ENCODE peak calls at places on chromosomes 5 and 9, in five cellular contexts. M is HCT116, V is K562, I is H1, D is HepG2. E is an unnamed sample.

GRCh38 chr9:2055203-2055658 is 40.1 kb downstream of the SMARCA2 start:
- DNase-seq in I (no peak), V (no peak), M (no peak), D (no peak), E (no peak)

GRCh38 chr9:109286571-109286977 is 34.3 kb downstream of the EPB41L4B start:
- DNase-seq in D (no peak), I (no peak), M (no peak), V (no peak), E (no peak)

GRCh38 chr5:120684213-120684612 is 220.1 kb downstream of the PRR16 start:
- DNase-seq in D (no peak), V (no peak), I (no peak), M (peak; percentile 8), E (no peak)

GRCh38 chr9:81737871-81738507 is 48.6 kb upstream of the TLE1 start:
- DNase-seq in V (no peak), D (peak; percentile 6), I (no peak), M (peak; percentile 89), E (peak; percentile 29)

GRCh38 chr9:89491688-89492087 is 6.2 kb downstream of the SEMA4D start:
- DNase-seq in M (no peak), V (no peak), D (no peak), I (no peak), E (no peak)

GRCh38 chr9:88092699-88093359 is 45.4 kb downstream of the SPATA31C2 start:
- DNase-seq in D (no peak), V (no peak), M (no peak), I (no peak), E (no peak)

GRCh38 chr5:138725885-138726457 is 27.3 kb upstream of the CTNNA1 start:
- DNase-seq in I (no peak), D (peak; percentile 90), V (no peak), M (no peak), E (no peak)

GRCh38 chr5:136020383-136021015 is 8.3 kb upstream of the TGFBI start:
- DNase-seq in D (peak; percentile 39), I (no peak), V (peak; percentile 10), M (peak; percentile 54), E (no peak)

GRCh38 chr5:169547508-169547907 is 36.1 kb upstream of the SPDL1 start:
- DNase-seq in M (no peak), V (no peak), I (no peak), D (no peak), E (no peak)

GRCh38 chr9:75953218-75953617 is 62.7 kb downstream of the PCSK5 start:
- DNase-seq in V (no peak), I (no peak), M (no peak), D (peak; percentile 3), E (no peak)

GRCh38 chr9:110370316-110370715 is 32.7 kb upstream of the TXNDC8 start:
- DNase-seq in D (no peak), V (no peak), I (no peak), M (no peak), E (no peak)

GRCh38 chr9:133119461-133120342 is 1.3 kb downstream of the RALGDS start:
- DNase-seq in V (no peak), D (no peak), I (no peak), M (no peak), E (no peak)

GRCh38 chr5:124747770-124748686 is 1.6 kb upstream of the ZNF608 start:
- DNase-seq in V (no peak), M (no peak), D (no peak), I (no peak), E (no peak)

GRCh38 chr5:155025890-155026289 is 12.3 kb downstream of the KIF4B start:
- DNase-seq in V (no peak), M (no peak), D (no peak), I (no peak), E (no peak)

GRCh38 chr5:140870221-140871201 is 1.8 kb downstream of the PCDHA11 start:
- DNase-seq in M (no peak), D (no peak), I (no peak), V (no peak), E (no peak)

GRCh38 chr5:130692766-130693165 is 472.3 kb downstream of the HINT1 start:
- DNase-seq in M (no peak), D (no peak), V (no peak), I (no peak), E (no peak)

GRCh38 chr5:7391215-7391614 is 4.7 kb upstream of the ADCY2 start:
- DNase-seq in I (no peak), V (no peak), M (no peak), D (peak; percentile 33), E (no peak)

DNA sequence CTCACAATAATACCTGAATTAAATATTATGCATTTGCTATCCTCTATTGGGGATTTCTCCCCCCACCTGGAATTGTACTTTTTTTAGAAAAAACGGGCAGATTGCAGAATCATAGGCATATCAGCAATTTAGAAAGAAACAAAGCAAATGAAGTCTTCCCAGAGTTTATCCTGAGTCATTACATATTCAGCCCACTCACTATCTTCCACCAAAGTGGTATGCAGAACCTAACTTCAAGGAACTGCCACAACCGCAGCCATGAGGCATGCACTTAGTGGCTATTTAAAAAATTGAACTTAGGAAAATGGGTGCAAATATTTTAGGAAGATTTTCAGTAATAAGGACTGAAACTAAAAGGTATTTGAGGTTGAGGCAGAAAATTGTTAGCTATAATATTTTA is 48.6 kb downstream of the UBAP1 start:
- DNase-seq in I (no peak), M (no peak), V (no peak), D (no peak), E (no peak)
- TF ChIP-seq JUND in I (no peak), M (no peak), V (no peak), D (no peak), E (no peak)

GRCh38 chr5:56167522-56167921 is 65.6 kb downstream of the ANKRD55 start:
- DNase-seq in D (no peak), M (no peak), V (no peak), I (no peak), E (no peak)

GRCh38 chr5:56169281-56169680 is 63.8 kb downstream of the ANKRD55 start:
- DNase-seq in V (no peak), M (no peak), I (no peak), D (no peak), E (no peak)

GRCh38 chr5:56166671-56167070 is 66.5 kb downstream of the ANKRD55 start:
- DNase-seq in V (no peak), D (no peak), I (no peak), M (no peak), E (no peak)

GRCh38 chr5:56169949-56170348 is 63.2 kb downstream of the ANKRD55 start:
- DNase-seq in M (no peak), V (no peak), D (no peak), I (no peak), E (no peak)

DNA sequence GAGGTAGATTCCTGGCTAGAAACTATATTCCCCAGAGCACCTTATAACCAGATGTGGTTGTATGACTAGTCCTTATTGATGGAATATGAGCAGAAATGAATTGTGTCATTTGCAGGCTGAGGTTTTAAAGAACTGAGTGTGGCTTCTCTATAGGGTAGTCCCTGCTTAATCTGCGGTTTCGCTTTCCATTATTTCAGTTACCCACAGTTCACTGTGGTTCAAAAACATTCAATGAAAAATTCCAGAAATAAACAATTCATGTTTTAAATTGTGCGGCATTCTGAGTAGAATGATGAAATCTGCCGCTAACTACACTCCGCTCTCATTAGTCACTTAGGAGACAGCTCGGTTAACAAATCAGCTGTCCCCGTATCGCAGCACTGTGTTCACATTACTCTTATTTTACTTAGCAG is 65.1 kb downstream of the ANKRD55 start:
- DNase-seq in M (no peak), D (no peak), V (no peak), I (no peak), E (no peak)
- TF ChIP-seq JUND in M (no peak), D (no peak), V (no peak), I (no peak), E (no peak)

DNA sequence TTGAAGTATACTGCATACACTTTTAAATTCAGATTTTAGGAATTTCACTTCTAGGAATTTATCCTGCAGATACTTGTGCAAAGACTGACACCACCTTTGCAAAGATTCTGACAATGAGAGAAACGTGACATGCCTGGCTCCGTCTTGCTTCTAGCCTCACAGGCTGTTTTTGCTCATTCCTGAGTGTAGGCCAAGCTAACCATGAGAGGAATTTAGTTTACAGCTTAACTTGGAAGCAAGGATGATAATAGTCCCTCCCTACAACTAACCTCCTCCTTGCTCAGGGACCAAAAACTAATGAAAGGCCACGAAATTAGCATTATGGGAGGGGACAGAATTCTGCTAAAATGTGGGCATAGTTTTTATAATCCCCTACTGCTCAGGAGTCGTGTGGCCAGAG is 31.1 kb downstream of the C5orf22 start:
- DNase-seq in V (no peak), I (no peak), D (no peak), M (no peak), E (no peak)
- TF ChIP-seq JUND in V (no peak), I (no peak), D (no peak), M (no peak), E (no peak)

GRCh38 chr5:71645030-71645429 is 57.9 kb downstream of the MCCC2 start:
- DNase-seq in V (no peak), M (no peak), I (no peak), D (no peak), E (no peak)
- TF ChIP-seq JUND in V (no peak), M (no peak), I (no peak), D (no peak), E (no peak)

GRCh38 chr5:151223447-151224264 is at the start of gene CCDC69:
- DNase-seq in V (peak; percentile 70), I (no peak), D (peak; percentile 52), M (peak; percentile 53), E (peak; percentile 83)
- TF ChIP-seq JUND in V (no peak), I (no peak), D (no peak), M (no peak), E (no peak)

E was measured in T47D.